ENCODE peak calls at places on chromosome 2, in eight cellular contexts. One of them, this sample, is unnamed. For H3K36me3, the result is how much of the 10 kb centered on the place peaks cover.

GRCh38 chr2:45729753-45730512 is 78.5 kb downstream of the PRKCE start:
- DNase-seq in fibroblast of lung: no peak
- DNase-seq in lung: no peak
- DNase-seq in pancreas: no peak
- DNase-seq in prostate gland: no peak
- DNase-seq in lower lobe of right lung: no peak
- DNase-seq in right lobe of liver: no peak
- DNase-seq in testis: no peak
- DNase-seq in this sample: peak

GRCh38 chr2:23135481-23136100 is 249.4 kb upstream of the KLHL29 start:
- DNase-seq in fibroblast of lung: no peak
- DNase-seq in lung: peak
- DNase-seq in pancreas: no peak
- DNase-seq in prostate gland: peak
- DNase-seq in lower lobe of right lung: no peak
- DNase-seq in right lobe of liver: no peak
- DNase-seq in testis: no peak
- DNase-seq in this sample: no peak

GRCh38 chr2:175871331-175871730 is 130.7 kb downstream of the LNPK start:
- DNase-seq in fibroblast of lung: no peak
- DNase-seq in lung: no peak
- DNase-seq in pancreas: no peak
- DNase-seq in prostate gland: no peak
- DNase-seq in lower lobe of right lung: no peak
- DNase-seq in right lobe of liver: no peak
- DNase-seq in testis: no peak
- DNase-seq in this sample: no peak

GRCh38 chr2:62482558-62483352 is 23.2 kb downstream of the TMEM17 start:
- DNase-seq in fibroblast of lung: no peak
- DNase-seq in lung: no peak
- DNase-seq in pancreas: no peak
- DNase-seq in prostate gland: no peak
- DNase-seq in lower lobe of right lung: no peak
- DNase-seq in right lobe of liver: no peak
- DNase-seq in testis: no peak
- DNase-seq in this sample: no peak

GRCh38 chr2:179991344-179991743 is 15.8 kb downstream of the CWC22 start:
- DNase-seq in fibroblast of lung: no peak
- DNase-seq in lung: no peak
- DNase-seq in pancreas: no peak
- DNase-seq in prostate gland: no peak
- DNase-seq in lower lobe of right lung: no peak
- DNase-seq in right lobe of liver: no peak
- DNase-seq in testis: no peak
- DNase-seq in this sample: no peak

GRCh38 chr2:176779917-176780316 is 432.7 kb upstream of the HNRNPA3 start:
- DNase-seq in fibroblast of lung: no peak
- DNase-seq in lung: no peak
- DNase-seq in pancreas: no peak
- DNase-seq in prostate gland: no peak
- DNase-seq in lower lobe of right lung: no peak
- DNase-seq in right lobe of liver: no peak
- DNase-seq in testis: no peak
- DNase-seq in this sample: no peak

GRCh38 chr2:167127135-167127534 is 238.9 kb downstream of the XIRP2 start:
- DNase-seq in fibroblast of lung: peak
- DNase-seq in lung: no peak
- DNase-seq in pancreas: no peak
- DNase-seq in prostate gland: no peak
- DNase-seq in lower lobe of right lung: no peak
- DNase-seq in right lobe of liver: no peak
- DNase-seq in testis: no peak
- DNase-seq in this sample: no peak

GRCh38 chr2:240960963-240961876 is 37.2 kb upstream of the SNED1 start:
- DNase-seq in fibroblast of lung: peak
- DNase-seq in lung: no peak
- DNase-seq in pancreas: no peak
- DNase-seq in prostate gland: no peak
- DNase-seq in lower lobe of right lung: no peak
- DNase-seq in right lobe of liver: peak
- DNase-seq in testis: peak
- DNase-seq in this sample: no peak

GRCh38 chr2:218010116-218010837 is 7.5 kb upstream of the TNS1 start:
- DNase-seq in fibroblast of lung: peak
- DNase-seq in lung: peak
- DNase-seq in pancreas: peak
- DNase-seq in prostate gland: peak
- DNase-seq in lower lobe of right lung: peak
- DNase-seq in right lobe of liver: no peak
- DNase-seq in testis: peak
- DNase-seq in this sample: no peak

GRCh38 chr2:54466880-54467279 is 10.8 kb downstream of the SPTBN1 start:
- DNase-seq in fibroblast of lung: peak
- DNase-seq in lung: no peak
- DNase-seq in pancreas: no peak
- DNase-seq in prostate gland: peak
- DNase-seq in lower lobe of right lung: no peak
- DNase-seq in right lobe of liver: no peak
- DNase-seq in testis: peak
- DNase-seq in this sample: no peak

GRCh38 chr2:71939588-71940535 is 207.8 kb downstream of the CYP26B1 start:
- DNase-seq in fibroblast of lung: no peak
- DNase-seq in lung: peak
- DNase-seq in pancreas: no peak
- DNase-seq in prostate gland: peak
- DNase-seq in lower lobe of right lung: no peak
- DNase-seq in right lobe of liver: peak
- DNase-seq in testis: no peak
- DNase-seq in this sample: no peak

GRCh38 chr2:86628091-86628522 is 4.4 kb upstream of the RNF103 start:
- DNase-seq in fibroblast of lung: no peak
- DNase-seq in lung: no peak
- DNase-seq in pancreas: no peak
- DNase-seq in prostate gland: no peak
- DNase-seq in lower lobe of right lung: peak
- DNase-seq in right lobe of liver: peak
- DNase-seq in testis: peak
- DNase-seq in this sample: no peak

GRCh38 chr2:187876554-187876953 is 322.3 kb upstream of the TFPI start:
- DNase-seq in fibroblast of lung: no peak
- DNase-seq in lung: no peak
- DNase-seq in pancreas: no peak
- DNase-seq in prostate gland: no peak
- DNase-seq in lower lobe of right lung: no peak
- DNase-seq in right lobe of liver: no peak
- DNase-seq in testis: no peak
- DNase-seq in this sample: no peak

GRCh38 chr2:106885981-106886915 is at the start of gene ST6GAL2:
- DNase-seq in fibroblast of lung: no peak
- DNase-seq in lung: no peak
- DNase-seq in pancreas: no peak
- DNase-seq in prostate gland: no peak
- DNase-seq in lower lobe of right lung: no peak
- DNase-seq in right lobe of liver: no peak
- DNase-seq in testis: peak
- DNase-seq in this sample: peak

GRCh38 chr2:106890611-106891010 is 4.6 kb upstream of the ST6GAL2 start:
- DNase-seq in fibroblast of lung: no peak
- DNase-seq in lung: no peak
- DNase-seq in pancreas: no peak
- DNase-seq in prostate gland: no peak
- DNase-seq in lower lobe of right lung: no peak
- DNase-seq in right lobe of liver: no peak
- DNase-seq in testis: no peak
- DNase-seq in this sample: no peak

GRCh38 chr2:106882658-106883057 is 3.3 kb downstream of the ST6GAL2 start:
- DNase-seq in fibroblast of lung: no peak
- DNase-seq in lung: no peak
- DNase-seq in pancreas: no peak
- DNase-seq in prostate gland: no peak
- DNase-seq in lower lobe of right lung: no peak
- DNase-seq in right lobe of liver: no peak
- DNase-seq in testis: peak
- DNase-seq in this sample: no peak

GRCh38 chr2:106885326-106885725 is 641 bp downstream of the ST6GAL2 start:
- DNase-seq in fibroblast of lung: peak
- DNase-seq in lung: no peak
- DNase-seq in pancreas: no peak
- DNase-seq in prostate gland: no peak
- DNase-seq in lower lobe of right lung: no peak
- DNase-seq in right lobe of liver: no peak
- DNase-seq in testis: peak
- DNase-seq in this sample: no peak

GRCh38 chr2:106886916-106887758 is 1.2 kb upstream of the ST6GAL2 start:
- DNase-seq in fibroblast of lung: peak
- DNase-seq in lung: peak
- DNase-seq in pancreas: peak
- DNase-seq in prostate gland: peak
- DNase-seq in lower lobe of right lung: peak
- DNase-seq in right lobe of liver: peak
- DNase-seq in testis: peak
- DNase-seq in this sample: peak
- H3K4me3 ChIP-seq in fibroblast of lung: no peak
- H3K4me3 ChIP-seq in lung: peak
- H3K4me3 ChIP-seq in pancreas: peak
- H3K4me3 ChIP-seq in prostate gland: peak
- H3K4me3 ChIP-seq in lower lobe of right lung: peak
- H3K4me3 ChIP-seq in right lobe of liver: peak
- H3K4me3 ChIP-seq in testis: peak
- H3K4me3 ChIP-seq in this sample: no peak

DNA sequence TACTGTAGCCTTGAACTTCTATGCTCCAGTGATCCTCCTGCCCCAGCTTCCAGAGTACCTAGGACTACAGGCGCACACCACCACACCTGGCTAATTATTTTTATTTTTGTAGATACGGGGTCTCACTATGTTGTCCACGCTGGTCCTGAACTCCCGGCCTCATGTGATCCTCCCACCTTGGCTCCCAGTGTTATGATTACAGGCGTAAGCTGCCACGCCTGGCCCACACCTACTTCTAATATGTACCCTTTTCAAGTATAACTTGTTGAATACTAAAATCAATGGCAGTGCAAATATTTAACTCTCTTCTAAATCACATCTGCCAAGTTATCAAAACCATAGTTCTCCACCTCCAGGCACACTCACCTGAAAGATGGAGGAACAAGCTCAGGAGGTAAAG is 58.7 kb downstream of the ITSN2 start:
- DNase-seq in fibroblast of lung: no peak
- DNase-seq in lung: no peak
- DNase-seq in pancreas: peak
- DNase-seq in prostate gland: no peak
- DNase-seq in lower lobe of right lung: peak
- DNase-seq in right lobe of liver: no peak
- DNase-seq in testis: no peak
- DNase-seq in this sample: no peak
- H3K36me3 ChIP-seq in fibroblast of lung: under half
- H3K36me3 ChIP-seq in lung: under half
- H3K36me3 ChIP-seq in pancreas: half or more
- H3K36me3 ChIP-seq in prostate gland: under half
- H3K36me3 ChIP-seq in lower lobe of right lung: half or more
- H3K36me3 ChIP-seq in right lobe of liver: half or more
- H3K36me3 ChIP-seq in testis: under half
- H3K36me3 ChIP-seq in this sample: under half

GRCh38 chr2:223760838-223761502 is 76.4 kb downstream of the AP1S3 start:
- DNase-seq in fibroblast of lung: peak
- DNase-seq in lung: peak
- DNase-seq in pancreas: no peak
- DNase-seq in prostate gland: no peak
- DNase-seq in lower lobe of right lung: no peak
- DNase-seq in right lobe of liver: no peak
- DNase-seq in testis: peak
- DNase-seq in this sample: peak
- TF ChIP-seq CTCF in fibroblast of lung: no peak
- TF ChIP-seq CTCF in lung: no peak
- TF ChIP-seq CTCF in pancreas: no peak
- TF ChIP-seq CTCF in prostate gland: peak
- TF ChIP-seq CTCF in lower lobe of right lung: no peak
- TF ChIP-seq CTCF in right lobe of liver: no peak
- TF ChIP-seq CTCF in testis: no peak
- TF ChIP-seq CTCF in this sample: peak

GRCh38 chr2:232629201-232629475 is 4.3 kb upstream of the EFHD1 start:
- DNase-seq in fibroblast of lung: no peak
- DNase-seq in lung: no peak
- DNase-seq in pancreas: no peak
- DNase-seq in prostate gland: no peak
- DNase-seq in lower lobe of right lung: no peak
- DNase-seq in right lobe of liver: no peak
- DNase-seq in testis: no peak
- DNase-seq in this sample: no peak
- H3K4me3 ChIP-seq in fibroblast of lung: no peak
- H3K4me3 ChIP-seq in lung: no peak
- H3K4me3 ChIP-seq in pancreas: no peak
- H3K4me3 ChIP-seq in prostate gland: no peak
- H3K4me3 ChIP-seq in lower lobe of right lung: no peak
- H3K4me3 ChIP-seq in right lobe of liver: no peak
- H3K4me3 ChIP-seq in testis: no peak
- H3K4me3 ChIP-seq in this sample: no peak

GRCh38 chr2:219229375-219230200 is at the start of the genes ANKZF1 and ATG9A:
- DNase-seq in fibroblast of lung: peak
- DNase-seq in lung: peak
- DNase-seq in pancreas: peak
- DNase-seq in prostate gland: peak
- DNase-seq in lower lobe of right lung: peak
- DNase-seq in right lobe of liver: peak
- DNase-seq in testis: peak
- DNase-seq in this sample: peak

GRCh38 chr2:219228026-219228744 is 1.3 kb downstream of the ATG9A start:
- DNase-seq in fibroblast of lung: no peak
- DNase-seq in lung: no peak
- DNase-seq in pancreas: no peak
- DNase-seq in prostate gland: no peak
- DNase-seq in lower lobe of right lung: no peak
- DNase-seq in right lobe of liver: no peak
- DNase-seq in testis: no peak
- DNase-seq in this sample: no peak

GRCh38 chr2:219234331-219234730 is 4.7 kb downstream of the ANKZF1 start:
- DNase-seq in fibroblast of lung: no peak
- DNase-seq in lung: no peak
- DNase-seq in pancreas: no peak
- DNase-seq in prostate gland: no peak
- DNase-seq in lower lobe of right lung: no peak
- DNase-seq in right lobe of liver: no peak
- DNase-seq in testis: no peak
- DNase-seq in this sample: no peak

GRCh38 chr2:219228745-219229374 is 576 bp downstream of the ATG9A start:
- DNase-seq in fibroblast of lung: no peak
- DNase-seq in lung: no peak
- DNase-seq in pancreas: no peak
- DNase-seq in prostate gland: no peak
- DNase-seq in lower lobe of right lung: no peak
- DNase-seq in right lobe of liver: peak
- DNase-seq in testis: no peak
- DNase-seq in this sample: no peak

GRCh38 chr2:219230201-219230540 is 565 bp downstream of the ANKZF1 start:
- DNase-seq in fibroblast of lung: peak
- DNase-seq in lung: peak
- DNase-seq in pancreas: no peak
- DNase-seq in prostate gland: peak
- DNase-seq in lower lobe of right lung: peak
- DNase-seq in right lobe of liver: no peak
- DNase-seq in testis: peak
- DNase-seq in this sample: peak
- H3K36me3 ChIP-seq in fibroblast of lung: under half
- H3K36me3 ChIP-seq in lung: under half
- H3K36me3 ChIP-seq in pancreas: under half
- H3K36me3 ChIP-seq in prostate gland: under half
- H3K36me3 ChIP-seq in lower lobe of right lung: half or more
- H3K36me3 ChIP-seq in right lobe of liver: under half
- H3K36me3 ChIP-seq in testis: under half
- H3K36me3 ChIP-seq in this sample: under half

GRCh38 chr2:206615417-206616089 is 26.7 kb upstream of the FAM237A start:
- DNase-seq in fibroblast of lung: no peak
- DNase-seq in lung: no peak
- DNase-seq in pancreas: no peak
- DNase-seq in prostate gland: no peak
- DNase-seq in lower lobe of right lung: no peak
- DNase-seq in right lobe of liver: no peak
- DNase-seq in testis: no peak
- DNase-seq in this sample: no peak
- TF ChIP-seq CTCF in fibroblast of lung: no peak
- TF ChIP-seq CTCF in lung: no peak
- TF ChIP-seq CTCF in pancreas: no peak
- TF ChIP-seq CTCF in prostate gland: no peak
- TF ChIP-seq CTCF in lower lobe of right lung: no peak
- TF ChIP-seq CTCF in right lobe of liver: no peak
- TF ChIP-seq CTCF in testis: no peak
- TF ChIP-seq CTCF in this sample: no peak

This sample was measured in GM06990.